ENCODE peak calls at places on chromosomes 12 and 14, in seven cellular contexts. Y is AG09309, W is PC-3, M is astrocyte of the spinal cord, P is AG10803, X is spleen, S is RWPE2. D is an unnamed sample.

GRCh38 chr12:126617312-126617711 is 1552.1 kb downstream of the AACS start:
- DNase-seq in Y (no peak), W (peak; percentile 53), M (no peak), P (no peak), X (no peak), S (no peak), D (no peak)

GRCh38 chr12:120126635-120127005 is 10.1 kb upstream of the RAB35 start:
- DNase-seq in Y (no peak), W (no peak), M (peak; percentile 48), P (peak; percentile 65), X (no peak), S (no peak), D (no peak)

GRCh38 chr14:69992564-69992963 is 113.3 kb downstream of the SMOC1 start:
- DNase-seq in Y (no peak), W (no peak), M (no peak), P (no peak), X (no peak), S (no peak), D (no peak)

GRCh38 chr12:42705863-42706262 is 116.3 kb upstream of the PRICKLE1 start:
- DNase-seq in Y (peak; percentile 82), W (peak; percentile 56), M (peak; percentile 97), P (peak; percentile 84), X (peak; percentile 71), S (peak; percentile 69), D (peak; percentile 41)

GRCh38 chr14:80996049-80996901 is 40.9 kb downstream of the TSHR start:
- DNase-seq in Y (peak; percentile 79), W (peak; percentile 83), M (peak; percentile 74), P (peak; percentile 84), X (no peak), S (no peak), D (peak; percentile 40)

GRCh38 chr14:44620106-44621019 is 113.3 kb upstream of the FSCB start:
- DNase-seq in Y (no peak), W (no peak), M (no peak), P (no peak), X (no peak), S (no peak), D (no peak)

GRCh38 chr14:94961761-94962575 is 192.1 kb upstream of the GSC start:
- DNase-seq in Y (no peak), W (no peak), M (no peak), P (no peak), X (no peak), S (no peak), D (no peak)

GRCh38 chr14:75280831-75281690 is 2.4 kb downstream of the FOS start:
- DNase-seq in Y (no peak), W (no peak), M (peak; percentile 45), P (peak; percentile 59), X (peak; percentile 75), S (no peak), D (no peak)

GRCh38 chr12:14955876-14956811 is 5.3 kb downstream of the ARHGDIB start:
- DNase-seq in Y (no peak), W (no peak), M (no peak), P (no peak), X (no peak), S (no peak), D (no peak)

GRCh38 chr12:107242189-107242588 is 148.8 kb upstream of the CRY1 start:
- DNase-seq in Y (no peak), W (peak; percentile 32), M (peak; percentile 37), P (no peak), X (no peak), S (no peak), D (no peak)

GRCh38 chr14:24329736-24330135 is 5.1 kb downstream of the ADCY4 start:
- DNase-seq in Y (no peak), W (no peak), M (no peak), P (no peak), X (peak; percentile 94), S (no peak), D (no peak)

GRCh38 chr12:83823386-83824045 is 1089.1 kb downstream of the SLC6A15 start:
- DNase-seq in Y (no peak), W (peak; percentile 64), M (peak; percentile 10), P (no peak), X (peak; percentile 64), S (peak; percentile 35), D (no peak)

GRCh38 chr12:121499929-121500793 is 80.7 kb downstream of the KDM2B start:
- DNase-seq in Y (no peak), W (peak; percentile 83), M (peak; percentile 76), P (peak; percentile 56), X (peak; percentile 94), S (no peak), D (no peak)

GRCh38 chr14:78586681-78587080 is 416.5 kb downstream of the NRXN3 start:
- DNase-seq in Y (no peak), W (no peak), M (no peak), P (no peak), X (no peak), S (no peak), D (no peak)

GRCh38 chr14:56247495-56248087 is 129.4 kb downstream of the PELI2 start:
- DNase-seq in Y (no peak), W (peak; percentile 74), M (peak; percentile 33), P (peak; percentile 15), X (no peak), S (no peak), D (no peak)

GRCh38 chr14:104385189-104386135 is 194.1 kb upstream of the C14orf180 start:
- DNase-seq in Y (no peak), W (no peak), M (no peak), P (no peak), X (peak; percentile 69), S (peak; percentile 45), D (no peak)

GRCh38 chr12:95571369-95571768 is 20.1 kb upstream of the USP44 start:
- DNase-seq in Y (no peak), W (no peak), M (no peak), P (no peak), X (no peak), S (no peak), D (no peak)

DNA sequence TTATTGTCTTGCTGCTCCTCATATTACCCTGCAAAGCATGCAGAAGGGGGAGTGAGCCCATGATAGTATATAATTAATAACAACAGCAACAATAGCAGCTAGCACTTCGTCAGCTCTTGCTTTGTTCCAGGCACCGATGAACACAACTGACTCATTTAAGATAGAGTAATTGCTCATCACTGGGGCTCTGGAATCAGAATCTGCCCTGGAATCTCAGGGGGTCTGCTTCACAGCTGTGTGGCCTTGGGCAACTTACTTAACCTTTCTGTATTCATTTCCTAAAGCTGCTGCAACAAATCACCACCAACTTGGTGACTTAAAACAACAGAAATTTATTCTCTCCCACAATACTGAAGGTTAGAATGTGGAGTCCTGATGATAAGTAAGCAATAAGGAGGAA is 55.0 kb upstream of the PSMC1 start:
- DNase-seq in Y (no peak), W (no peak), M (no peak), P (no peak), X (no peak), S (no peak), D (no peak)
- TF ChIP-seq CTCF in Y (no peak), W (no peak), M (no peak), P (no peak), X (no peak), S (no peak), D (no peak)

GRCh38 chr12:111414711-111415252 is 9.1 kb downstream of the SH2B3 start:
- DNase-seq in Y (no peak), W (no peak), M (no peak), P (no peak), X (no peak), S (no peak), D (no peak)
- TF ChIP-seq CTCF in Y (no peak), W (no peak), M (no peak), P (no peak), X (no peak), S (no peak), D (no peak)

GRCh38 chr12:9941838-9942237 is 9.7 kb upstream of the CLEC2A start:
- DNase-seq in Y (no peak), W (no peak), M (no peak), P (no peak), X (no peak), S (no peak), D (no peak)

GRCh38 chr12:9943244-9943643 is 11.1 kb upstream of the CLEC2A start:
- DNase-seq in Y (no peak), W (no peak), M (no peak), P (no peak), X (peak; percentile 84), S (no peak), D (no peak)

GRCh38 chr12:9936597-9936996 is 4.4 kb upstream of the CLEC2A start:
- DNase-seq in Y (no peak), W (no peak), M (no peak), P (no peak), X (no peak), S (no peak), D (no peak)

GRCh38 chr12:9944404-9944803 is 12.2 kb upstream of the CLEC2A start:
- DNase-seq in Y (no peak), W (no peak), M (no peak), P (no peak), X (no peak), S (no peak), D (no peak)

DNA sequence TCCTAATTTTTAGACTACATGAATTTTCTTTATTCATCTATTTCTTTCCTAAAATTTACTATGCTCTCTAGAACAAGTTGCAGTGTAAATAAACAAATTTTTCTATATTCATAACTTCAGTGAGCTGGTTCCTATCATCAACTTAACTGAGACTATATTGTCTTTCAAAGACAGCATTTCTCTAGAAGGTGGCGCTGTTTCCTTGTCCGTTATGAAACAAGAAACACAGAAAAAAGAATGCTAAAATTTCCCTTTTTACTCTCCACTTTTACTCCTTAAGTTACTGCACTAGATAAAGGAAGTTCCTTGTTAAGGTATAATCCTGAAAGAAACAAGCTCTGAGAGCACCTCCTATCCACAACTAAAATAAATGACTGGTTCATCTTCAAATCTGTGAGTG is 8.2 kb upstream of the CLEC2A start:
- DNase-seq in Y (no peak), W (peak; percentile 35), M (no peak), P (no peak), X (no peak), S (no peak), D (no peak)
- TF ChIP-seq CTCF in Y (peak; percentile 43), W (peak; percentile 71), M (peak; percentile 43), P (peak; percentile 52), X (peak; percentile 26), S (no peak), D (peak; percentile 4)

DNA sequence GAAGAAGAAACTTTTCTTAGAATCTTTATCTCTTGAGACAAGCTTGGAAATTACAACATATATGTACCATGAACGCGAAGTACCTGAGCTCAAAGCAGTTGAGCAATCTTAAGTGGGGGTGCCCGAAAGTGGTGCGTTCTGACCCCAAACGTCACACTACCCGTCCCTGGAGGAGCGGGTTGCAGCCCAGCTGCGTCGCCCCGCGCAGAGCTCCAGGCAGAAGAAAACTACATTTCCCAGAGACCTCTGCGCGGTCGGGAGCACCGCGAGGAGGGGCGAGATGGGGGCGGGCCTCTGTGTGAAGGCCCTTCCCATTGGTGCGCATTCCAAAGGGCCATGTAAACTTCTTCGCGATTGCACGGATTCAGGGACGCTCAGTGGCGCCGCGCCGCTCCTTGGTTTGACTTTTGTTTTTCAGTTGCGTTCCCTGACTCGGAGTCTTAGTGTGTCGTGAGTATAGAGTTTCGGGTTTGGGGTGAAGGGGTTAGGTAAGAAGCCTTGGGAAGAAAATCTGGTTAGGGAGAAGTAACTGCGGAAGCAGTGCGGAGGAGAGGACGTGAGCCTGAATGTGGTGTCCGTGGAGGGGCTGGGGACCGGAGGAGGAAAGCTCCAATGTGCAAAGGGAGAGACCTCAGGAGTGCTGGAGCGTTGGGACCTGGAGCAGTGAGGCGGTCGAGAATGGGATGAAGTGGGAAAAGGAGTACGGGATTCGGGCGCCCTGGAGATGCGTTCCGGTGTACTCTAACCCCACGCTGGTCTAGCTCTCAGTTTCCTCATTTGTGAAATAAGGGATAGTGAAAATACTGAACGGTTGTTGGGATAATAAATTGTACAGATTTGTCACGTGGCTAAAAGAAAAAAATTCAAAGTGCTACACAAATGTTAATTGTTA is at the start of gene CCDC77:
- DNase-seq in Y (peak; percentile 47), W (peak; percentile 95), M (peak; percentile 90), P (peak; percentile 86), X (peak; percentile 94), S (peak; percentile 83), D (peak; percentile 40)
- TF ChIP-seq CTCF in Y (peak; percentile 19), W (no peak), M (peak; percentile 35), P (peak; percentile 35), X (peak; percentile 53), S (peak; percentile 13), D (peak; percentile 39)

GRCh38 chr14:49294736-49295135 is 291.4 kb downstream of the RPS29 start:
- DNase-seq in Y (no peak), W (no peak), M (no peak), P (no peak), X (no peak), S (no peak), D (no peak)
- TF ChIP-seq CTCF in Y (no peak), W (no peak), M (no peak), P (no peak), X (no peak), S (no peak), D (no peak)

D was measured in AG04449.